ENCODE peak calls at places on chromosomes 6 and 20, in six cellular contexts. One of them, this sample, is unnamed.

GRCh38 chr6:45663181-45664180 is 285.7 kb upstream of the SUPT3H start:
- DNase-seq in effector memory CD4-positive, alpha-beta T cell: no peak
- DNase-seq in ecto neural progenitor cell: peak
- DNase-seq in RWPE1: no peak
- DNase-seq in nephron progenitor cell: peak
- DNase-seq in activated CD4-positive, alpha-beta memory T cell treated with anti-CD3 and anti-CD28 coated beads, Interleukin-2, amount 10 ng/mL, durations not matched to agents 7 days and 5 days: peak
- DNase-seq in this sample: peak

GRCh38 chr6:106979435-106979884 is 4.9 kb upstream of the CD24 start:
- DNase-seq in RWPE1: peak
- DNase-seq in activated CD4-positive, alpha-beta memory T cell treated with anti-CD3 and anti-CD28 coated beads, Interleukin-2, amount 10 ng/mL, durations not matched to agents 7 days and 5 days: peak
- DNase-seq in nephron progenitor cell: peak
- DNase-seq in effector memory CD4-positive, alpha-beta T cell: peak
- DNase-seq in ecto neural progenitor cell: peak
- DNase-seq in this sample: peak

GRCh38 chr6:127342296-127342945 is 988 bp downstream of the ECHDC1 start:
- DNase-seq in ecto neural progenitor cell: peak
- DNase-seq in effector memory CD4-positive, alpha-beta T cell: no peak
- DNase-seq in nephron progenitor cell: peak
- DNase-seq in activated CD4-positive, alpha-beta memory T cell treated with anti-CD3 and anti-CD28 coated beads, Interleukin-2, amount 10 ng/mL, durations not matched to agents 7 days and 5 days: no peak
- DNase-seq in RWPE1: no peak
- DNase-seq in this sample: no peak

GRCh38 chr6:52517502-52518278 is 59.2 kb downstream of the TRAM2 start:
- DNase-seq in RWPE1: peak
- DNase-seq in effector memory CD4-positive, alpha-beta T cell: no peak
- DNase-seq in activated CD4-positive, alpha-beta memory T cell treated with anti-CD3 and anti-CD28 coated beads, Interleukin-2, amount 10 ng/mL, durations not matched to agents 7 days and 5 days: peak
- DNase-seq in nephron progenitor cell: no peak
- DNase-seq in ecto neural progenitor cell: peak
- DNase-seq in this sample: no peak

GRCh38 chr6:150025201-150025917 is at the start of gene RAET1L:
- DNase-seq in ecto neural progenitor cell: no peak
- DNase-seq in RWPE1: peak
- DNase-seq in effector memory CD4-positive, alpha-beta T cell: no peak
- DNase-seq in nephron progenitor cell: no peak
- DNase-seq in activated CD4-positive, alpha-beta memory T cell treated with anti-CD3 and anti-CD28 coated beads, Interleukin-2, amount 10 ng/mL, durations not matched to agents 7 days and 5 days: no peak
- DNase-seq in this sample: no peak

GRCh38 chr6:38234141-38234540 is 405.6 kb downstream of the BTBD9 start:
- DNase-seq in activated CD4-positive, alpha-beta memory T cell treated with anti-CD3 and anti-CD28 coated beads, Interleukin-2, amount 10 ng/mL, durations not matched to agents 7 days and 5 days: no peak
- DNase-seq in effector memory CD4-positive, alpha-beta T cell: no peak
- DNase-seq in RWPE1: no peak
- DNase-seq in ecto neural progenitor cell: no peak
- DNase-seq in nephron progenitor cell: no peak
- DNase-seq in this sample: no peak

GRCh38 chr6:90249044-90249443 is 47.6 kb downstream of the BACH2 start:
- DNase-seq in RWPE1: no peak
- DNase-seq in effector memory CD4-positive, alpha-beta T cell: no peak
- DNase-seq in activated CD4-positive, alpha-beta memory T cell treated with anti-CD3 and anti-CD28 coated beads, Interleukin-2, amount 10 ng/mL, durations not matched to agents 7 days and 5 days: no peak
- DNase-seq in nephron progenitor cell: no peak
- DNase-seq in ecto neural progenitor cell: no peak
- DNase-seq in this sample: no peak

GRCh38 chr6:81265106-81265505 is 487.4 kb downstream of the TENT5A start:
- DNase-seq in RWPE1: no peak
- DNase-seq in nephron progenitor cell: no peak
- DNase-seq in effector memory CD4-positive, alpha-beta T cell: no peak
- DNase-seq in ecto neural progenitor cell: no peak
- DNase-seq in activated CD4-positive, alpha-beta memory T cell treated with anti-CD3 and anti-CD28 coated beads, Interleukin-2, amount 10 ng/mL, durations not matched to agents 7 days and 5 days: no peak
- DNase-seq in this sample: no peak

GRCh38 chr20:44659931-44660330 is 8.4 kb upstream of the ADA start:
- DNase-seq in ecto neural progenitor cell: no peak
- DNase-seq in effector memory CD4-positive, alpha-beta T cell: no peak
- DNase-seq in activated CD4-positive, alpha-beta memory T cell treated with anti-CD3 and anti-CD28 coated beads, Interleukin-2, amount 10 ng/mL, durations not matched to agents 7 days and 5 days: no peak
- DNase-seq in nephron progenitor cell: no peak
- DNase-seq in RWPE1: no peak
- DNase-seq in this sample: no peak

GRCh38 chr6:56899311-56899710 is 55.6 kb upstream of the BEND6 start:
- DNase-seq in nephron progenitor cell: no peak
- DNase-seq in effector memory CD4-positive, alpha-beta T cell: no peak
- DNase-seq in RWPE1: no peak
- DNase-seq in ecto neural progenitor cell: no peak
- DNase-seq in activated CD4-positive, alpha-beta memory T cell treated with anti-CD3 and anti-CD28 coated beads, Interleukin-2, amount 10 ng/mL, durations not matched to agents 7 days and 5 days: no peak
- DNase-seq in this sample: no peak

GRCh38 chr20:15789083-15789482 is 784.2 kb downstream of the KIF16B start:
- DNase-seq in activated CD4-positive, alpha-beta memory T cell treated with anti-CD3 and anti-CD28 coated beads, Interleukin-2, amount 10 ng/mL, durations not matched to agents 7 days and 5 days: no peak
- DNase-seq in effector memory CD4-positive, alpha-beta T cell: no peak
- DNase-seq in ecto neural progenitor cell: no peak
- DNase-seq in nephron progenitor cell: no peak
- DNase-seq in RWPE1: no peak
- DNase-seq in this sample: no peak

GRCh38 chr6:26342106-26342999 is 22.6 kb upstream of the BTN3A2 start:
- DNase-seq in RWPE1: no peak
- DNase-seq in nephron progenitor cell: no peak
- DNase-seq in ecto neural progenitor cell: no peak
- DNase-seq in effector memory CD4-positive, alpha-beta T cell: no peak
- DNase-seq in activated CD4-positive, alpha-beta memory T cell treated with anti-CD3 and anti-CD28 coated beads, Interleukin-2, amount 10 ng/mL, durations not matched to agents 7 days and 5 days: peak
- DNase-seq in this sample: no peak

GRCh38 chr20:40493071-40493470 is 196.0 kb downstream of the MAFB start:
- DNase-seq in effector memory CD4-positive, alpha-beta T cell: no peak
- DNase-seq in RWPE1: no peak
- DNase-seq in ecto neural progenitor cell: no peak
- DNase-seq in activated CD4-positive, alpha-beta memory T cell treated with anti-CD3 and anti-CD28 coated beads, Interleukin-2, amount 10 ng/mL, durations not matched to agents 7 days and 5 days: no peak
- DNase-seq in nephron progenitor cell: no peak
- DNase-seq in this sample: no peak